ENCODE peak calls at places on chromosomes 1 and 21, in four cellular contexts. O, F, D and J are unnamed samples.

GRCh38 chr21:23384679-23385078 is 2222.6 kb downstream of the MRPL39 start:
- DNase-seq in O (no peak), D (no peak), F (no peak), J (no peak)

GRCh38 chr1:198635964-198636363 is 2.9 kb upstream of the PTPRC start:
- DNase-seq in F (no peak), D (no peak), O (no peak), J (no peak)

GRCh38 chr1:155071701-155072100 is 6.9 kb upstream of the EFNA3 start:
- DNase-seq in F (no peak), D (no peak), O (no peak), J (no peak)

GRCh38 chr1:158932171-158932570 is 819 bp downstream of the PYHIN1 start:
- DNase-seq in D (no peak), F (no peak), O (no peak), J (no peak)

GRCh38 chr1:110144366-110144765 is 5.9 kb upstream of the SLC6A17 start:
- DNase-seq in F (no peak), D (no peak), O (no peak), J (no peak)

GRCh38 chr1:235011599-235012435 is 116.8 kb downstream of the TOMM20 start:
- DNase-seq in D (peak), F (no peak), O (peak), J (peak)

GRCh38 chr1:157151068-157151467 is 12.9 kb upstream of the ETV3 start:
- DNase-seq in O (no peak), F (no peak), D (no peak), J (no peak)

GRCh38 chr1:179025125-179025974 is at the start of gene FAM20B:
- DNase-seq in F (peak), O (peak), D (peak), J (peak)

GRCh38 chr1:21663951-21664805 is 5.0 kb downstream of the RAP1GAP start:
- DNase-seq in O (no peak), F (no peak), D (no peak), J (peak)

GRCh38 chr1:201643835-201644104 is 104.8 kb downstream of the NAV1 start:
- DNase-seq in D (no peak), O (no peak), F (no peak), J (no peak)

GRCh38 chr21:33384851-33385331 is 18.3 kb upstream of the IFNGR2 start:
- DNase-seq in O (no peak), F (no peak), D (no peak), J (no peak)

GRCh38 chr1:17141441-17142197 is 22.4 kb upstream of the PADI2 start:
- DNase-seq in D (no peak), O (no peak), F (no peak), J (no peak)

GRCh38 chr1:100036718-100037664 is 67.2 kb downstream of the SLC35A3 start:
- DNase-seq in D (no peak), F (peak), O (no peak), J (no peak)

GRCh38 chr1:9443913-9444445 is 95.3 kb upstream of the SLC25A33 start:
- DNase-seq in D (no peak), O (no peak), F (no peak), J (no peak)

GRCh38 chr1:226475112-226475511 is 67.2 kb upstream of the PARP1 start:
- DNase-seq in D (no peak), O (no peak), F (no peak), J (no peak)

GRCh38 chr1:167761400-167761799 is 39.6 kb downstream of the MPZL1 start:
- DNase-seq in F (no peak), O (no peak), D (no peak), J (no peak)

GRCh38 chr21:29078884-29079765 is 5.7 kb upstream of the CCT8 start:
- DNase-seq in O (no peak), F (no peak), D (no peak), J (peak)

GRCh38 chr1:53362851-53363642 is 35.2 kb upstream of the LRP8 start:
- DNase-seq in F (no peak), O (no peak), D (no peak), J (peak)

GRCh38 chr1:19212167-19212566 is 2.1 kb upstream of the UBR4 start:
- DNase-seq in D (no peak), O (no peak), F (no peak), J (no peak)

GRCh38 chr1:176575991-176576390 is 113.0 kb downstream of the PAPPA2 start:
- DNase-seq in D (no peak), O (no peak), F (no peak), J (no peak)

GRCh38 chr1:11690669-11691301 is 725 bp upstream of the DRAXIN start:
- DNase-seq in D (no peak), F (peak), O (no peak), J (no peak)

GRCh38 chr1:39490596-39491145 is 765 bp upstream of the BMP8A start:
- DNase-seq in D (no peak), O (peak), F (peak), J (peak)

GRCh38 chr1:57623039-57623790 is 199.4 kb upstream of the DAB1 start:
- DNase-seq in F (no peak), O (no peak), D (no peak), J (no peak)

GRCh38 chr21:8993284-8993942 is 1528.0 kb upstream of the TPTE start:
- DNase-seq in O (no peak), D (no peak), F (no peak), J (no peak)